ENCODE peak calls at places on chromosome 20, in five cellular contexts. D is NCI-H345, E is NCI-H1105 treated with DMSO at 0.1 percent for 48 hours, N is amniotic stem cell, Q is Daoy. B is an unnamed sample.

GRCh38 chr20:53660078-53660909 is 66.7 kb upstream of the ZNF217 start:
- DNase-seq in D (no peak), E (no peak), N (no peak), Q (no peak), B (no peak)

GRCh38 chr20:41137412-41138216 is at the start of gene PLCG1:
- DNase-seq in D (peak; percentile 89), E (peak; percentile 74), N (peak; percentile 52), Q (peak; percentile 85), B (peak; percentile 59)

GRCh38 chr20:62709537-62709905 is 885 bp downstream of the NTSR1 start:
- DNase-seq in D (no peak), E (no peak), N (no peak), Q (no peak), B (no peak)

GRCh38 chr20:1293641-1294379 is 27.7 kb downstream of the SNPH start:
- DNase-seq in D (peak; percentile 70), E (no peak), N (no peak), Q (no peak), B (no peak)

GRCh38 chr20:63499333-63499969 is 568 bp upstream of the EEF1A2 start:
- DNase-seq in D (no peak), E (peak; percentile 29), N (no peak), Q (no peak), B (no peak)

GRCh38 chr20:38723982-38724602 is at the start of gene SLC32A1:
- DNase-seq in D (peak; percentile 38), E (peak; percentile 34), N (no peak), Q (peak; percentile 13), B (no peak)

GRCh38 chr20:62301773-62302340 is 940 bp upstream of the ADRM1 start:
- DNase-seq in D (peak; percentile 97), E (peak; percentile 82), N (peak; percentile 81), Q (peak; percentile 94), B (peak; percentile 94)

GRCh38 chr20:19453369-19453768 is 240.9 kb downstream of the SLC24A3 start:
- DNase-seq in D (no peak), E (no peak), N (no peak), Q (no peak), B (no peak)